ENCODE peak calls at places on chromosomes 12 and 14, in eight cellular contexts. One of them, this sample, is unnamed. For H3K36me3, the result is how much of the 10 kb centered on the place peaks cover.

GRCh38 chr12:67855103-67855502 is 134.1 kb upstream of the IFNG-AS1 start:
- DNase-seq in CD8-positive, alpha-beta T cell: no peak
- DNase-seq in tibial nerve: no peak
- DNase-seq in mammary epithelial cell: no peak
- DNase-seq in OCI-LY7: no peak
- DNase-seq in keratinocyte: no peak
- DNase-seq in lung: no peak
- DNase-seq in endodermal cell: no peak
- DNase-seq in this sample: no peak

GRCh38 chr12:114659084-114659483 is 24.9 kb downstream of the TBX3 start:
- DNase-seq in CD8-positive, alpha-beta T cell: no peak
- DNase-seq in tibial nerve: no peak
- DNase-seq in OCI-LY7: no peak
- DNase-seq in mammary epithelial cell: no peak
- DNase-seq in endodermal cell: peak
- DNase-seq in keratinocyte: no peak
- DNase-seq in lung: no peak
- DNase-seq in this sample: no peak

GRCh38 chr12:105013892-105014291 is 27.8 kb downstream of the NOPCHAP1 start:
- DNase-seq in endodermal cell: no peak
- DNase-seq in CD8-positive, alpha-beta T cell: no peak
- DNase-seq in OCI-LY7: no peak
- DNase-seq in tibial nerve: no peak
- DNase-seq in lung: no peak
- DNase-seq in keratinocyte: no peak
- DNase-seq in mammary epithelial cell: peak
- DNase-seq in this sample: peak

GRCh38 chr14:55777867-55778266 is 197.9 kb downstream of the KTN1 start:
- DNase-seq in lung: no peak
- DNase-seq in tibial nerve: no peak
- DNase-seq in CD8-positive, alpha-beta T cell: no peak
- DNase-seq in OCI-LY7: no peak
- DNase-seq in endodermal cell: no peak
- DNase-seq in mammary epithelial cell: no peak
- DNase-seq in keratinocyte: no peak
- DNase-seq in this sample: no peak

GRCh38 chr12:116421785-116422538 is 137.2 kb upstream of the MAP1LC3B2 start:
- DNase-seq in OCI-LY7: no peak
- DNase-seq in lung: no peak
- DNase-seq in CD8-positive, alpha-beta T cell: no peak
- DNase-seq in tibial nerve: no peak
- DNase-seq in endodermal cell: no peak
- DNase-seq in mammary epithelial cell: no peak
- DNase-seq in keratinocyte: no peak
- DNase-seq in this sample: no peak

GRCh38 chr12:85733441-85733840 is 102.8 kb downstream of the RASSF9 start:
- DNase-seq in tibial nerve: no peak
- DNase-seq in lung: no peak
- DNase-seq in endodermal cell: no peak
- DNase-seq in CD8-positive, alpha-beta T cell: no peak
- DNase-seq in OCI-LY7: no peak
- DNase-seq in mammary epithelial cell: peak
- DNase-seq in keratinocyte: no peak
- DNase-seq in this sample: no peak

GRCh38 chr14:103744621-103745395 is 29.2 kb downstream of the ZFYVE21 start:
- DNase-seq in lung: no peak
- DNase-seq in CD8-positive, alpha-beta T cell: no peak
- DNase-seq in keratinocyte: no peak
- DNase-seq in OCI-LY7: peak
- DNase-seq in mammary epithelial cell: no peak
- DNase-seq in endodermal cell: peak
- DNase-seq in tibial nerve: no peak
- DNase-seq in this sample: no peak

GRCh38 chr14:70697681-70698080 is 56.0 kb downstream of the TTC9 start:
- DNase-seq in OCI-LY7: no peak
- DNase-seq in tibial nerve: no peak
- DNase-seq in lung: no peak
- DNase-seq in keratinocyte: no peak
- DNase-seq in endodermal cell: no peak
- DNase-seq in mammary epithelial cell: peak
- DNase-seq in CD8-positive, alpha-beta T cell: no peak
- DNase-seq in this sample: no peak

GRCh38 chr12:49161092-49161795 is 27.6 kb downstream of the TUBA1A start:
- DNase-seq in keratinocyte: no peak
- DNase-seq in endodermal cell: no peak
- DNase-seq in lung: no peak
- DNase-seq in tibial nerve: no peak
- DNase-seq in OCI-LY7: peak
- DNase-seq in CD8-positive, alpha-beta T cell: no peak
- DNase-seq in mammary epithelial cell: no peak
- DNase-seq in this sample: no peak

GRCh38 chr12:47840571-47840970 is 20.9 kb upstream of the HDAC7 start:
- DNase-seq in OCI-LY7: no peak
- DNase-seq in tibial nerve: no peak
- DNase-seq in lung: no peak
- DNase-seq in keratinocyte: no peak
- DNase-seq in CD8-positive, alpha-beta T cell: no peak
- DNase-seq in endodermal cell: no peak
- DNase-seq in mammary epithelial cell: no peak
- DNase-seq in this sample: no peak

DNA sequence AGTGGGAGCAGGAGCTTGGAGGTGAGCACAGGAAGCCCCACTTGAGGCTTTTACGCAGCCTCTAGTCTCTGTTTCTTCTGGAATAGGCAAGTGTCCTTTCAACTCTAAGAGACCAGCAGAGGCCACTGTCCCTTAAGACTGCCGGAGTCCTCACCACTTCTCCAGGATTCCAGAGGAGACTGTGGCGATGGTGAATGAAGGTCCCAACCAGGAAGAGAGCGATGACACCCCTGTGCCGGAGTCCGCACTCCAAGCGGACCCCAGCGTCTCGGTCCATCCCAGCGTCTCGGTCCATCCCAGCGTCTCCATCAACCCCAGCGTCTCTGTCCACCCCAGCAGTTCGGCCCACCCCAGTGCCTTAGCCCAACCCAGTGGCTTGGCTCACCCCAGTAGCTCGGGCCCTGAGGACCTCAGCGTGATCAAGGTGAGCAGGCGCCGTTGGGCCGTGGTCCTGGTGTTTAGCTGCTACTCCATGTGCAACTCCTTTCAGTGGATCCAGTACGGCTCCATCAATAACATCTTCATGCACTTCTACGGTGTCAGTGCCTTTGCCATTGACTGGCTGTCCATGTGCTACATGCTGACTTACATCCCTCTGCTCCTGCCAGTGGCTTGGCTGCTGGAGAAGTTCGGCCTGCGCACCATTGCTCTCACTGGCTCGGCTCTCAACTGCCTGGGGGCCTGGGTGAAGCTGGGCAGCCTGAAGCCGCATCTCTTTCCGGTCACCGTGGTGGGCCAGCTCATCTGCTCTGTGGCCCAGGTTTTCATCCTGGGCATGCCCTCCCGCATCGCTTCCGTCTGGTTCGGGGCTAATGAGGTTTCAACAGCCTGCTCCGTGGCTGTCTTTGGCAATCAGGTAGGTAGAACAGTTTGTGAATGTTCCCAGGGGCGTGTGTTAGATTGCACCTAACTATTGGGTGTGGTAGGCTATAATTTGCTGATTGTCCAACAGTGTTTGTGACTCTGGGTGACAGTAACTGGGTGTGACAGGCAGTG is 664 bp downstream of the FLVCR2 start:
- DNase-seq in OCI-LY7: no peak
- DNase-seq in mammary epithelial cell: no peak
- DNase-seq in keratinocyte: no peak
- DNase-seq in tibial nerve: peak
- DNase-seq in lung: no peak
- DNase-seq in CD8-positive, alpha-beta T cell: no peak
- DNase-seq in endodermal cell: no peak
- DNase-seq in this sample: peak
- TF ChIP-seq CTCF in OCI-LY7: no peak
- TF ChIP-seq CTCF in mammary epithelial cell: peak
- TF ChIP-seq CTCF in keratinocyte: no peak
- TF ChIP-seq CTCF in tibial nerve: peak
- TF ChIP-seq CTCF in lung: no peak
- TF ChIP-seq CTCF in CD8-positive, alpha-beta T cell: no peak
- TF ChIP-seq CTCF in endodermal cell: peak
- TF ChIP-seq CTCF in this sample: peak

GRCh38 chr14:21025374-21026151 is 702 bp upstream of the NDRG2 start:
- DNase-seq in keratinocyte: no peak
- DNase-seq in tibial nerve: peak
- DNase-seq in lung: no peak
- DNase-seq in endodermal cell: peak
- DNase-seq in OCI-LY7: no peak
- DNase-seq in CD8-positive, alpha-beta T cell: peak
- DNase-seq in mammary epithelial cell: no peak
- DNase-seq in this sample: no peak
- H3K4me3 ChIP-seq in keratinocyte: peak
- H3K4me3 ChIP-seq in tibial nerve: peak
- H3K4me3 ChIP-seq in lung: peak
- H3K4me3 ChIP-seq in endodermal cell: peak
- H3K4me3 ChIP-seq in OCI-LY7: no peak
- H3K4me3 ChIP-seq in CD8-positive, alpha-beta T cell: peak
- H3K4me3 ChIP-seq in mammary epithelial cell: no peak
- H3K4me3 ChIP-seq in this sample: peak

GRCh38 chr12:121911824-121912585 is 6.4 kb upstream of the CFAP251 start:
- DNase-seq in OCI-LY7: no peak
- DNase-seq in tibial nerve: no peak
- DNase-seq in keratinocyte: no peak
- DNase-seq in lung: no peak
- DNase-seq in CD8-positive, alpha-beta T cell: no peak
- DNase-seq in mammary epithelial cell: peak
- DNase-seq in endodermal cell: peak
- DNase-seq in this sample: no peak
- H3K36me3 ChIP-seq in OCI-LY7: half or more
- H3K36me3 ChIP-seq in tibial nerve: half or more
- H3K36me3 ChIP-seq in keratinocyte: under half
- H3K36me3 ChIP-seq in lung: under half
- H3K36me3 ChIP-seq in CD8-positive, alpha-beta T cell: under half
- H3K36me3 ChIP-seq in mammary epithelial cell: under half
- H3K36me3 ChIP-seq in endodermal cell: half or more
- H3K36me3 ChIP-seq in this sample: under half

GRCh38 chr12:51866324-51866723 is 17.8 kb upstream of the FIGNL2 start:
- DNase-seq in mammary epithelial cell: no peak
- DNase-seq in endodermal cell: peak
- DNase-seq in CD8-positive, alpha-beta T cell: no peak
- DNase-seq in tibial nerve: no peak
- DNase-seq in OCI-LY7: no peak
- DNase-seq in lung: no peak
- DNase-seq in keratinocyte: no peak
- DNase-seq in this sample: no peak
- TF ChIP-seq CTCF in mammary epithelial cell: no peak
- TF ChIP-seq CTCF in endodermal cell: no peak
- TF ChIP-seq CTCF in CD8-positive, alpha-beta T cell: no peak
- TF ChIP-seq CTCF in tibial nerve: no peak
- TF ChIP-seq CTCF in OCI-LY7: no peak
- TF ChIP-seq CTCF in lung: no peak
- TF ChIP-seq CTCF in keratinocyte: no peak
- TF ChIP-seq CTCF in this sample: no peak

GRCh38 chr12:106113446-106114083 is 25.2 kb downstream of the NUAK1 start:
- DNase-seq in CD8-positive, alpha-beta T cell: no peak
- DNase-seq in mammary epithelial cell: peak
- DNase-seq in keratinocyte: no peak
- DNase-seq in tibial nerve: peak
- DNase-seq in endodermal cell: no peak
- DNase-seq in lung: no peak
- DNase-seq in OCI-LY7: no peak
- DNase-seq in this sample: no peak
- H3K4me3 ChIP-seq in CD8-positive, alpha-beta T cell: no peak
- H3K4me3 ChIP-seq in mammary epithelial cell: peak
- H3K4me3 ChIP-seq in keratinocyte: no peak
- H3K4me3 ChIP-seq in tibial nerve: no peak
- H3K4me3 ChIP-seq in endodermal cell: no peak
- H3K4me3 ChIP-seq in lung: no peak
- H3K4me3 ChIP-seq in OCI-LY7: no peak
- H3K4me3 ChIP-seq in this sample: no peak

DNA sequence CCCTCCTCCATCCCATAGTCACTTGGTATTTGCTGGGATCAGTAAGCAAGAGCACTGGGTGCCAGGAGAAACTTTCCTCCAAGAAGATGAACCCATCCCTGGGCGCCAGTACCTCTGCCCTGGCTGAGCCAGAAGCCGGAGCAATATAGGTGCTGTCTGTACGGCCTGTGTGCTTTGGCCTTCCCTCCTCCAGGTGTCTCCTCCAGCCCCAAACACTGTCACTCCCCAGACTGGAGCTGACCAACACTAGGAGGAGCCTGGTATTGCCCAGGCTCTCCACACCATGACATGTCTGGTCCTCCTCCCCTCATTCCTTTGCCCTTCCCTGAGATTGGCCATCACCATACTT is 4.9 kb downstream of the GSTZ1 start:
- DNase-seq in keratinocyte: no peak
- DNase-seq in tibial nerve: no peak
- DNase-seq in lung: no peak
- DNase-seq in OCI-LY7: no peak
- DNase-seq in endodermal cell: peak
- DNase-seq in mammary epithelial cell: no peak
- DNase-seq in CD8-positive, alpha-beta T cell: no peak
- DNase-seq in this sample: no peak
- H3K36me3 ChIP-seq in keratinocyte: under half
- H3K36me3 ChIP-seq in tibial nerve: under half
- H3K36me3 ChIP-seq in lung: under half
- H3K36me3 ChIP-seq in OCI-LY7: under half
- H3K36me3 ChIP-seq in endodermal cell: under half
- H3K36me3 ChIP-seq in mammary epithelial cell: under half
- H3K36me3 ChIP-seq in CD8-positive, alpha-beta T cell: under half
- H3K36me3 ChIP-seq in this sample: under half

This sample was measured in kidney epithelial cell.